ENCODE peak calls at places on chromosome 3, in five cellular contexts. R is suprapubic skin, N is endothelial cell of umbilical vein, Q is left ventricle myocardium inferior, S is Karpas-422. J is an unnamed sample.

GRCh38 chr3:45590822-45591546 is 3.6 kb upstream of the LIMD1 start:
- DNase-seq in N (no peak), S (peak), R (no peak), Q (no peak), J (no peak)

GRCh38 chr3:38555149-38555840 is 59.2 kb downstream of the EXOG start:
- DNase-seq in R (peak), Q (no peak), S (no peak), N (no peak), J (no peak)

GRCh38 chr3:14428087-14429067 is 26.0 kb downstream of the SLC6A6 start:
- DNase-seq in N (no peak), Q (no peak), R (no peak), S (peak), J (no peak)

GRCh38 chr3:169465416-169465815 is 198.1 kb downstream of the MECOM start:
- DNase-seq in Q (no peak), N (no peak), R (no peak), S (no peak), J (no peak)

GRCh38 chr3:141845407-141846049 is 30.9 kb upstream of the ATP1B3 start:
- DNase-seq in S (peak), N (no peak), R (no peak), Q (no peak), J (peak)

GRCh38 chr3:71166839-71167238 is 416.7 kb downstream of the FOXP1 start:
- DNase-seq in N (no peak), S (no peak), R (no peak), Q (no peak), J (no peak)

GRCh38 chr3:170052398-170052797 is 14.6 kb downstream of the GPR160 start:
- DNase-seq in N (no peak), S (no peak), R (no peak), Q (no peak), J (no peak)

GRCh38 chr3:154025007-154025406 is 96.2 kb upstream of the ARHGEF26 start:
- DNase-seq in N (no peak), S (no peak), R (no peak), Q (no peak), J (no peak)

GRCh38 chr3:189132125-189132744 is 39.5 kb upstream of the TPRG1 start:
- DNase-seq in R (no peak), Q (peak), N (peak), S (no peak), J (peak)

GRCh38 chr3:45665101-45665572 is 24.1 kb upstream of the SACM1L start:
- DNase-seq in Q (no peak), N (peak), R (no peak), S (peak), J (peak)

GRCh38 chr3:21672303-21672702 is 78.7 kb downstream of the ZNF385D start:
- DNase-seq in Q (no peak), N (peak), S (no peak), R (no peak), J (no peak)

GRCh38 chr3:172070799-172071198 is 31.4 kb downstream of the FNDC3B start:
- DNase-seq in Q (no peak), S (no peak), R (no peak), N (no peak), J (no peak)

GRCh38 chr3:35549690-35550089 is 89.6 kb upstream of the ARPP21 start:
- DNase-seq in N (peak), Q (no peak), R (no peak), S (no peak), J (no peak)

GRCh38 chr3:138919304-138919703 is 27.6 kb downstream of the FOXL2 start:
- DNase-seq in S (peak), N (no peak), Q (no peak), R (no peak), J (no peak)

GRCh38 chr3:42406727-42407450 is 3.5 kb downstream of the LYZL4 start:
- DNase-seq in R (no peak), N (no peak), S (no peak), Q (no peak), J (no peak)

GRCh38 chr3:179100652-179101051 is 29.0 kb upstream of the ZMAT3 start:
- DNase-seq in S (no peak), R (no peak), Q (no peak), N (no peak), J (no peak)

GRCh38 chr3:174122411-174122810 is 724.9 kb downstream of the NLGN1 start:
- DNase-seq in S (no peak), N (no peak), R (no peak), Q (no peak), J (no peak)

GRCh38 chr3:97821413-97821809 is 400 bp upstream of the CRYBG3 start:
- DNase-seq in S (peak), R (peak), Q (peak), N (no peak), J (peak)

GRCh38 chr3:127222664-127223063 is 29.7 kb downstream of the PRR23E start:
- DNase-seq in Q (no peak), N (no peak), S (no peak), R (no peak), J (no peak)

GRCh38 chr3:16203671-16204629 is 29.5 kb downstream of the GALNT15 start:
- DNase-seq in Q (no peak), N (no peak), S (peak), R (no peak), J (no peak)

GRCh38 chr3:95629802-95630201 is 1184.6 kb upstream of the EPHA6 start:
- DNase-seq in R (no peak), Q (no peak), S (no peak), N (no peak), J (no peak)

GRCh38 chr3:134426660-134427181 is 52.5 kb upstream of the AMOTL2 start:
- DNase-seq in S (no peak), R (no peak), N (no peak), Q (no peak), J (no peak)

GRCh38 chr3:111954228-111954990 is 24.4 kb upstream of the ABHD10 start:
- DNase-seq in N (peak), R (no peak), S (no peak), Q (no peak), J (no peak)

GRCh38 chr3:71022552-71023335 is 560.8 kb downstream of the FOXP1 start:
- DNase-seq in Q (no peak), R (no peak), N (peak), S (no peak), J (no peak)

GRCh38 chr3:32482693-32483092 is 20.0 kb downstream of the CMTM6 start:
- DNase-seq in S (no peak), R (no peak), N (no peak), Q (no peak), J (no peak)

GRCh38 chr3:101588626-101589025 is 14.6 kb downstream of the PCNP start:
- DNase-seq in R (no peak), Q (no peak), N (no peak), S (no peak), J (no peak)

GRCh38 chr3:15616053-15616452 is 14.5 kb downstream of the BTD start:
- DNase-seq in S (no peak), R (no peak), N (no peak), Q (no peak), J (no peak)

GRCh38 chr3:148315756-148316155 is 381.9 kb upstream of the AGTR1 start:
- DNase-seq in S (no peak), R (no peak), Q (no peak), N (no peak), J (no peak)

GRCh38 chr3:59186735-59187134 is 136.9 kb upstream of the CFAP20DC start:
- DNase-seq in S (no peak), N (no peak), Q (no peak), R (no peak), J (no peak)

GRCh38 chr3:59189561-59190338 is 139.9 kb upstream of the CFAP20DC start:
- DNase-seq in N (no peak), S (no peak), Q (no peak), R (no peak), J (no peak)

GRCh38 chr3:59180006-59180405 is 130.2 kb upstream of the CFAP20DC start:
- DNase-seq in Q (no peak), R (no peak), N (no peak), S (no peak), J (no peak)

GRCh38 chr3:59191651-59192050 is 141.8 kb upstream of the CFAP20DC start:
- DNase-seq in N (no peak), Q (no peak), R (no peak), S (no peak), J (no peak)

DNA sequence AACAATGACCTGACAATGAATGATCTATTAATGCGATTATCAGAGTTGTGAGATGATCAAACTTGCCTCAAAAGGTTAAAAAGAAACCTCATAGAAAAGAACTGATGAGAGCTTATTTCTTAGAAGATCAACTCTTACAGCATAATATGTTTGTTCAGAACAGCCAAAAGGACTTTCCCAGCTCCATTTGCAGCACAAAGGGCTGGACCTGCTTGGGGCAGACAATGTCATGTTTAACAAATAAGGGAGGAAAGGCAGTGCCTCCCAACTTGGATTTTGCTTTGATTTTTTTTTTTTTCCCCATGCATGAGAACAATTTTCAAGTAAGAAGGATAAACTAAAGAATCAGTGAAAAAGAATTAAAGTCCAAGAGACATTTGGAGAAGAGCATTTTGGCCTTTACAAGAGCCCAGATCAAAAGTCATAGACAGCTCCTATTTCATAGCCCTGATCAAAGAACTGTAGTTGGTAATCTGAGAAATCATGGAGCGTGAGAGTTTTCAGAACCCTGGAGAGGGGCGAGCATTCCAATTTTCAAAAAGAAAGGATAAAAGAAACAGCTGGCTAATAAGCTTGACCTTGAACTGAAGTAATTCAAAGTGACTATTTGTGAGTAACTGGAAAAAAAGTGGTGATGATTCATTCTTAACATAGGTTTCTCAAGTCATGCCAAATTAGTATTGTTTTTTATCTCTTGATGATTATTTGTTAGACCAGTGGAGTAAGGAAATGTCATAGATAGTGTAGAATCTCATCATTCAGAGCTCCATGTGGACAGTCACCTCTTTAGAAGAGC is 136.0 kb upstream of the CFAP20DC start:
- DNase-seq in Q (no peak), N (no peak), R (no peak), S (no peak), J (no peak)
- H3K27ac ChIP-seq in Q (no peak), N (no peak), R (no peak), S (no peak), J (no peak)

DNA sequence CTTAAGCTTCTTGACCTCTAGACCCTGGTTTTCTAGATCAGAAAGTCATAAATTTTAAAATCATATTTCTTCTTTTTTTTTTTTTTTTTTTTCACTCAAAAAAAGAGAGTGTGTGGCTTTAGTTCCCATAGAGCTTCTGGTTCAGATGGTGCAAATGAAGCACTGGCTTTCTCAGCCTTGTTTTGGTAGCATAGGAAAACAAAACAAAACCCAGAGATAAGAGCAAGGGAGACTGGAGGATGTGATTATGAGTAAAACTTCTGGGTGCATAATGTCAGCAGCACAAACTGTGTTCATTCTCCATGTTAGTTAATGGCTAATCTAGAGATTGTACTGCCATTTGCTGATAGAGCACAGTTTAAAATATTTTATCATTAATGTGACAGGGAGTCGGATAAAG is 55.4 kb downstream of the RARB start:
- DNase-seq in R (no peak), Q (no peak), S (no peak), N (peak), J (no peak)
- H3K4me3 ChIP-seq in R (no peak), Q (no peak), S (no peak), N (no peak), J (no peak)

DNA sequence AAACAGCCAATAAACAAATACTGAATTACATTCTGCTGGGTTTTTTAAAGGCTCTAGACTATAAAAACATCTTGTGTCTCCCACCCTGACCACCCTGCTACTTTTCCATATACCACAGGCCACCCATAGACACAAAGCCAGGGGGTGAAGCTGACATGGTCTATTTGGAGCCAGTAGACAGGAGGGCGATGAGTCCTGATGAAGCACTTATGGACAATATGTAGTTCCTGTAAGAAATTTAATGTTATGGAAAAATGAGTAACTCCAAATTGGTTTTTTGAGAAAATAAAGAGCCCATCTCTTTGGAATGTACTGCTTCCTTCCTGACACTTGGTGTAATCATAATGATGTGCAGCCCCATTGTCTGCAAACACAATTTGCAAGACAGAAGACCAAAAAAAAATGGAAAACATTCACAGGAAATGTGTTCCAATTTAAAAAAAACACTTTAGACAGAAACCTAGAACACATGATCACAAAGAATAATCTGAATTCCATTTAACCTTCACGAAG is 11.8 kb downstream of the SSR3 start:
- DNase-seq in R (no peak), S (no peak), N (peak), Q (no peak), J (no peak)
- H3K27ac ChIP-seq in R (peak), S (no peak), N (peak), Q (peak), J (no peak)

DNA sequence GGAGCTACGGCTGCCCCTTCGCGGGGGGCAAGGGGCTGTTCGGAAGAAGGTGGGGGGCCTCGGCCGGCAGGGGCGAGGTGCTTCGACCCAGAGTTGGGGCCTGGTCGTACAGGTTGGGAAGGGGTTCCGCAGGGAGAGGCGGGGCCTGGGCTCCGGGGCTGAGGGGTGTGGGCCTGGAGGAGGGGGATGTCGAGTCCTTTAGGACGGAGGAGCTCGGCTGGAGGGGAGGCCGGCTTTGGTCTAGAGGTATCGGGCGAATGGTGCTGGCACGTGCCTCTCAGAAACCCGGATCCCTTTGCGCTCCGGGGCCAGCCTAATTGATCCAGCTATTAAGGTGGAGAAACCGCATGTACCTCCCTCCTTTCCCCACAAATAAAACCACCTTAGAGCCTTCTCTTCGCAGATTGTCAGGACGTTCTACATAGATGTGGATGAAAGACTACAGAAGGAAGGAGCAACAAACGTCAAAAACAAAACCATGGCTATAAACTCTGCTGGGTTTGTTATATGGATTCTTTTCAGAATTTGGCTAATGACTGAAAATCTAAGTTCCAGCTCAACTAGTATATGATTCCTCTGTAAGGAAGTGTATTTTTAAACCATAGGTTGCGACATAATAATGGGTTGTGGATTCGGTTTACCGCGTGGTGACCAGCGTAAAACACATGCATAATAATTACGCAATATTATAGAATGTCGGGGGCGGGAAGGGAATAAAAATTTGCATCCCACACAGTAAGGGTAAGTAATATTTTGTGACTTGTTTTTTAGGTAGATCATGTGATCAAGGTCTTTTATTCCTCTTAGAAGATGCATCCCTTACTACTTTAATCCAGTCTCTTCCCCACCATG is 644 bp upstream of the NGLY1 start:
- DNase-seq in Q (no peak), S (peak), R (peak), N (peak), J (no peak)
- H3K4me3 ChIP-seq in Q (peak), S (peak), R (peak), N (peak), J (peak)

DNA sequence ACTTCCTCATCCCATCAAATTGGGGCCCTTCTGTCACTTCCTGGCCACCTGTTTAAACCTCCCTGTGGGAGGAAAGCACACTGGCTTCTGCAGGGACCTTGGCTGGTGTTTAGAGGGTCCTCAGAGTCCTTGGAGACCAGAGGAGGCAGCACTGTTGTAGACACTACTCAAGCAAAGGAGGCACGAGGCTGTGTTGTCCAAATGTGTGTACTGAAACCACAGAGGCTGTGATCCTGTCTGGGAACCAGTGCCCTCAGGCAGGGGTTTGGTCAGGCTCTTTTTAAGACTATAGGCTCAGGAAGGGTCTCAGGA is 12.4 kb upstream of the SEC13 start:
- DNase-seq in N (no peak), R (no peak), S (no peak), Q (no peak), J (no peak)
- H3K27ac ChIP-seq in N (no peak), R (no peak), S (no peak), Q (no peak), J (no peak)

DNA sequence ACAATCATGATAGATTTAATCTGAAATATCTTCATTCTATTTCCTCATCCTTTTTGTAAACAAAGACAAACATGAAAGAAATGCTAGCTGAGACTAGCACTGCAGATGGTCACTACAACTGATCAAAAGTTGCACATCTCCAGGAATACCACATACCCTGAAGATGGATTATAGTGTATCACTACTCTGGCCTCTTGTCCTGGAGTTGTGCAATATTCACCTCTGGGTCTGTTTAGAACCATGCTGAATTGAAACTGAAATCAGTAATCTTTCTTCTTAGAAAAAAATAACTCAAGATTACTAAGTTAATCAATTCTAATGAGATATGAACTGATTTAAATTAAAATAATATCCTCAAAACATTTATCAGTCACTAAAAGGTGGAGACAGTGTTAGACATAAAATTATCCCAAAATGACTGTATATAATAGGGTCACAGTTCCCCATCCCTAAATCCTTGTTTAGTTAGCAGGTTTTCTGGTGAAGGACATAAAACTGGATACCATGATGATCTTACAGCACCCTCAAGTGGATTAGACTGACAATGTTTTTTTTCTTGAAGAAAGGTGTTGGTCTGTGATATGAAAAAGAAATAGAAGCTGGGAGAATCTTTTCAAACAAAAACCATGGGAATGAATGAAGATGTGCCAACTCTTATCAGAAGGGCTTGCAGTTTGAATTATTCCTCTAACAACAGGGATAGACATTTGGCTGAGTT is 7.2 kb upstream of the TTC14 start:
- DNase-seq in S (peak), N (peak), Q (no peak), R (no peak), J (no peak)
- H3K4me3 ChIP-seq in S (no peak), N (no peak), Q (no peak), R (no peak), J (no peak)

DNA sequence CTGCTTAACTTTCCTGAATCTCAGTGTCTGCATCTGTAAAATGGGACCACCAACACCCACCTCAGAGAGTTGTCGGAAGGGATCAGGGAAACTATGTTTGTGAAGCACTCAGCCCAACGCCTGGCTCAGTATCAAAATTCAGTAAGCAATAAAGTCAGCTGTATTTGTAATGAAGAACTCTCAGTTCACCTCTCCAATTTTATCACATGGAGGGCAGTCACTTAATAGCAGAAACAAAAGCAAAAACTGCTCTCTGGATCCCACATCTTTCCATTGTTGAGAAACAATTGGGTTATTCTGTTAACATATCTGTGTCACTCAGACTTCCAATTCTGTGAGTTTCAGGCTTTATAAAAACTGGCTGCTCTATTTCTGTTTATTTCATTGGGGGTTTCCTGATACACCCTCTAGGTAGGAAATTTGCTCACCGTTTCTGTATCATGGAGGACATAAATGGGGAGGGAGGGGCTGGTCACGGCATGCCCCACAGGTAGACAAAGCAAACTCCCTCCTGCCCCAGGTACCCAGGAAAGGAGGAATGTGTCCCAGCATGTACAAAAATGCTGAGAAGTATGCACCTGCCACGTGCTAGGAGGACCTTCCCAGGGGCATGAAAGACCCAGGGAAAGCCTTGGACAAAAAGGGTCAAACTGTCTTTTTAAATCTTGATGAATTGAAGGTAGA is 81.4 kb upstream of the LMOD3 start:
- DNase-seq in Q (no peak), N (no peak), R (no peak), S (no peak), J (no peak)
- H3K27ac ChIP-seq in Q (peak), N (peak), R (no peak), S (no peak), J (no peak)